ENCODE peak calls at places on chromosomes 16 and 17, in four cellular contexts. Z is mammary epithelial cell, Q is fibroblast of lung, S is neural progenitor cell. A is an unnamed sample.

GRCh38 chr16:1863681-1864460 is 8.1 kb downstream of the MEIOB start:
- DNase-seq in Z (no peak), S (peak; percentile 38), Q (peak; percentile 68), A (peak; percentile 11)

GRCh38 chr16:50868577-50868976 is 126.7 kb downstream of the CYLD start:
- DNase-seq in Z (no peak), Q (no peak), S (no peak), A (no peak)

GRCh38 chr16:26137956-26138355 is 446.2 kb downstream of the HS3ST4 start:
- DNase-seq in Z (no peak), Q (no peak), S (no peak), A (no peak)

GRCh38 chr17:69406906-69407305 is 7.6 kb upstream of the MAP2K6 start:
- DNase-seq in Q (peak; percentile 59), S (no peak), Z (no peak), A (no peak)

GRCh38 chr17:57255182-57255775 is 1.0 kb upstream of the MSI2 start:
- DNase-seq in S (no peak), Q (no peak), Z (no peak), A (no peak)

GRCh38 chr17:27804113-27804512 is 3.8 kb upstream of the NOS2 start:
- DNase-seq in Q (no peak), S (peak; percentile 20), Z (no peak), A (no peak)

GRCh38 chr16:56749806-56750491 is 20.0 kb downstream of the NUP93 start:
- DNase-seq in S (no peak), Z (no peak), Q (no peak), A (no peak)

GRCh38 chr16:14069818-14070217 is 1.3 kb upstream of the MRTFB start:
- DNase-seq in Q (no peak), Z (peak; percentile 35), S (no peak), A (no peak)

GRCh38 chr17:49687878-49688491 is 10.1 kb upstream of the SPOP start:
- DNase-seq in S (no peak), Z (no peak), Q (peak; percentile 26), A (no peak)

GRCh38 chr17:71666047-71666446 is 454.8 kb upstream of the SOX9 start:
- DNase-seq in Z (no peak), S (no peak), Q (no peak), A (no peak)

GRCh38 chr17:78257810-78258322 is 26.4 kb downstream of the TMEM235 start:
- DNase-seq in Q (peak; percentile 32), S (no peak), Z (no peak), A (no peak)

GRCh38 chr16:19743816-19744159 is 25.7 kb downstream of the IQCK start:
- DNase-seq in S (no peak), Z (no peak), Q (no peak), A (no peak)

GRCh38 chr17:82228842-82229685 is at the start of gene SLC16A3:
- DNase-seq in Q (peak; percentile 77), S (peak; percentile 91), Z (peak; percentile 67), A (no peak)

GRCh38 chr17:72556944-72557826 is 436.4 kb downstream of the SOX9 start:
- DNase-seq in Z (peak; percentile 67), Q (peak; percentile 56), S (peak; percentile 88), A (peak; percentile 47)

GRCh38 chr16:85120006-85120340 is 7.7 kb upstream of the CIBAR2 start:
- DNase-seq in Z (no peak), S (no peak), Q (no peak), A (no peak)

GRCh38 chr16:30365200-30365599 is 5.1 kb downstream of the TBC1D10B start:
- DNase-seq in Q (no peak), Z (no peak), S (no peak), A (no peak)
- H3K4me1 ChIP-seq in Q (peaks cover 2% of the 10 kb centered on the region), Z (peaks cover 10% of the 10 kb centered on the region), S (peaks cover 12% of the 10 kb centered on the region), A (peaks cover 17% of the 10 kb centered on the region)

GRCh38 chr16:75152635-75153034 is 4.3 kb downstream of the ZFP1 start:
- DNase-seq in S (no peak), Z (no peak), Q (no peak), A (no peak)
- H3K9me3 ChIP-seq in S (peaks cover 29% of the 10 kb centered on the region), Z (peaks cover 13% of the 10 kb centered on the region), Q (no peaks in the 10 kb centered on the region), A (peaks cover 30% of the 10 kb centered on the region)

DNA sequence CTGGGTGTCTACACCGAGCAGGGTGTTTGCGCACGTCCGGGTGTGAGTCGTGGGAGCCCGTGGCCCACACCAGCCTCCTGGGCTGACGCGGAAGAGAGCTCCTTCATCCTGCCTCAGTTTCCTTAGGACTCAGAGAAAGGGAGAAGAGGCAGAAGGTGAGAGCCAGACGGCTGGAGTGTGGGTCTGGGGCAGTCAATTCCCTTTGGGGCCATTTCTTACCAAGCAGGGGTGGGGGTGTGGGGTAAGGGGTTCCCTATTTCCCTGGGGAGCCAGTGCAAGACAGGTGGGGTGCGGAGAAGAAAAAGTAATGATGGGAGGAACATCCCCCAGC is 831 bp downstream of the CA7 start:
- DNase-seq in S (no peak), Z (no peak), Q (no peak), A (no peak)
- TF ChIP-seq EZH2 in S (peak; percentile 21), Z (no peak), Q (no peak), A (no peak)

DNA sequence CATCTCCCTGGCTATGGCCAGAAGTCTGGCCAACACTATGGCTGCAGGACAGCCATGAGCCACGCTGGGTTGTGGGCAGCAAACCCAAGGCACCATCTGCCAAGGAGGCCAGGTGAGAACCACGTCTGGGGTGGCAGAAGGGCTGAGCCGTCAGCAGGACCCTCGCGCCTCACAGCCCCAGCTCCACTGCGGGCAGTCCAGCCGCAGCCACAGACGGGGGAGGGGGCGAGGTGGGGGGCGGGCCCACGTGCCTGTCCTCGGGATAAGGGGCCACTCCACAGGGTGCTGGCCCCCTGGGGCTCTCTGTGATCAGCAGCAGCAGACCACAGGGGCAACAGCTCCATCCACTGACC is 6.5 kb upstream of the BAIAP2 start:
- DNase-seq in S (no peak), Z (no peak), Q (no peak), A (no peak)
- H3K4me1 ChIP-seq in S (peaks cover 11% of the 10 kb centered on the region), Z (peaks cover 3% of the 10 kb centered on the region), Q (no peaks in the 10 kb centered on the region), A (no peaks in the 10 kb centered on the region)

DNA sequence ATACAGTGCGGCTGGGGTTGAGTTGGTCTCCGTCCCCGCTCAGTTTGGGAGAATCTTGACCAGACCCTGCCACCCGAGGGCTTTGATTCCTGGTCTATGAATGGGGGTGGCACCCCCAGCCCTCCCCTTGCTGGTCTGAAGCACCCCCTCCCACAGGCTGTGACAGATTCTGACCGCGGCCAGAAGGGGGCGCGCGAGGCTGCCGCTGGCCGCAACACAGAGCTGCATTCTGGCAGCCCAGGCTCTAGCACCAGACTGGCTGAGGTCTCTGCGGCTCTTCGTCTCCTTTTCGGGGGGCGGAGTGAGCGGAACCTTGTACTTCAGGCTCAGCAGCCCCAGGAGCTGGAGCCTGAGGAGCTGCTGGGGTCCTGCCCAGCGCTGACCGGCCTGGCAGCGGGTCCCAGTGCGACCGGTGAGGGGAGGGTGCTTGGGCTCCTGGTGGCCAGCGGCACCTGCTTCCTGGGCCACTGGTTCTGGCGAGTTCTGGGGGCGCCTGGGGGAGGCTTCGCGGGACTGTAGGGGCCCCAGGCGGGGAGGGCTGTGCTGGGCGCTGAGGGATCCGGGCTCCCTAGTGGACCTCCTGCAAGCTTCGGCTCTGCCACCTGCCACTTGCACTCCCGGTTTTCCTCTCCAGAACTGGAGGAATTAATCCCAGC is 1011.6 kb downstream of the KCNJ18 start:
- DNase-seq in Z (no peak), Q (no peak), S (no peak), A (no peak)
- H3K9me3 ChIP-seq in Z (peaks cover 36% of the 10 kb centered on the region), Q (no peaks in the 10 kb centered on the region), S (peaks cover 26% of the 10 kb centered on the region), A (no peaks in the 10 kb centered on the region)

GRCh38 chr17:60640503-60640902 is 37.1 kb upstream of the BCAS3 start:
- DNase-seq in Z (no peak), Q (peak; percentile 32), S (peak; percentile 20), A (peak; percentile 35)

GRCh38 chr17:60637683-60638082 is 37.7 kb downstream of the PPM1D start:
- DNase-seq in S (no peak), Z (no peak), Q (no peak), A (no peak)

GRCh38 chr17:60641810-60642220 is 35.8 kb upstream of the BCAS3 start:
- DNase-seq in S (peak; percentile 78), Z (peak; percentile 59), Q (peak; percentile 90), A (peak; percentile 48)

GRCh38 chr17:60641126-60641525 is 36.5 kb upstream of the BCAS3 start:
- DNase-seq in S (no peak), Z (peak; percentile 37), Q (peak; percentile 26), A (no peak)

GRCh38 chr17:60639019-60639330 is 38.7 kb upstream of the BCAS3 start:
- DNase-seq in Z (no peak), Q (no peak), S (no peak), A (no peak)
- TF ChIP-seq EZH2 in Z (no peak), Q (no peak), S (no peak), A (no peak)

DNA sequence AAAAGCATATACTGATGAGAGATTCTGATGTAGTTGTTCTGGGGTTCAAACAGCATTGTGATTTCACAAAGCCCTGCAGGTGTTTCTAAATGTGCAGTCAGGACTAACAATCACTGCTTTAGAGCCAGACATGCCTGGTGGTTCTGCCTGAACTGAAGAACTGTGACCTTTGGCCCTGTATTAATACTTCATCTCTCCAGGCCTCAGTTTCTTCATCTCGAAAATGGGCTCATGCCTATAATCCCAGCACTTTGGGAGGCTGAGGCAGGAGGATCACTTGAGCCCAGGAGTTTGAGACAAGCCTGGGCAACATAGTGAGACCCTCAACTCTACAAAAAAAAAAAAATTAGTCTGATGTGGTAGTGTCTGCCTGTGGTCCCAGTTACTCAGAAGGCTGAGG is 3.9 kb downstream of the DNAI2 start:
- DNase-seq in Z (no peak), Q (no peak), S (no peak), A (no peak)
- H3K4me1 ChIP-seq in Z (no peaks in the 10 kb centered on the region), Q (no peaks in the 10 kb centered on the region), S (peaks cover 18% of the 10 kb centered on the region), A (no peaks in the 10 kb centered on the region)